ENCODE peak calls at places on chromosomes 3 and 15, in six cellular contexts. One of them, this sample, is unnamed.

GRCh38 chr3:126983653-126984390 is 907 bp downstream of the PLXNA1 start:
- DNase-seq in H9: peak; percentile 77
- DNase-seq in IMR-90: no peak
- DNase-seq in neuronal stem cell: peak; percentile 62
- DNase-seq in H1: peak; percentile 85
- DNase-seq in trophoblast cell: peak; percentile 40
- DNase-seq in this sample: peak; percentile 50

GRCh38 chr3:72312339-72312738 is 527.4 kb upstream of the PROK2 start:
- DNase-seq in H9: no peak
- DNase-seq in IMR-90: no peak
- DNase-seq in neuronal stem cell: no peak
- DNase-seq in H1: no peak
- DNase-seq in trophoblast cell: no peak
- DNase-seq in this sample: no peak

GRCh38 chr3:73379465-73379864 is 245.3 kb downstream of the PDZRN3 start:
- DNase-seq in H9: no peak
- DNase-seq in IMR-90: no peak
- DNase-seq in neuronal stem cell: no peak
- DNase-seq in H1: no peak
- DNase-seq in trophoblast cell: no peak
- DNase-seq in this sample: no peak

GRCh38 chr3:4888913-4889846 is 90.1 kb upstream of the BHLHE40 start:
- DNase-seq in H9: no peak
- DNase-seq in IMR-90: no peak
- DNase-seq in neuronal stem cell: no peak
- DNase-seq in H1: no peak
- DNase-seq in trophoblast cell: no peak
- DNase-seq in this sample: peak; percentile 24

GRCh38 chr3:24674261-24674660 is 179.6 kb upstream of the THRB start:
- DNase-seq in H9: no peak
- DNase-seq in IMR-90: no peak
- DNase-seq in neuronal stem cell: no peak
- DNase-seq in H1: no peak
- DNase-seq in trophoblast cell: no peak
- DNase-seq in this sample: no peak

GRCh38 chr3:195863121-195864061 is 45.0 kb downstream of the TNK2 start:
- DNase-seq in H9: peak; percentile 90
- DNase-seq in IMR-90: peak; percentile 89
- DNase-seq in neuronal stem cell: peak; percentile 62
- DNase-seq in H1: peak; percentile 92
- DNase-seq in trophoblast cell: peak; percentile 93
- DNase-seq in this sample: peak; percentile 87

GRCh38 chr3:194283218-194284006 is 67.7 kb downstream of the CPN2 start:
- DNase-seq in H9: peak; percentile 15
- DNase-seq in IMR-90: no peak
- DNase-seq in neuronal stem cell: no peak
- DNase-seq in H1: no peak
- DNase-seq in trophoblast cell: no peak
- DNase-seq in this sample: no peak

GRCh38 chr3:186340211-186340610 is 21.8 kb downstream of the DGKG start:
- DNase-seq in H9: no peak
- DNase-seq in IMR-90: no peak
- DNase-seq in neuronal stem cell: no peak
- DNase-seq in H1: no peak
- DNase-seq in trophoblast cell: no peak
- DNase-seq in this sample: no peak

GRCh38 chr3:52039846-52040245 is 16.5 kb downstream of the DUSP7 start:
- DNase-seq in H9: no peak
- DNase-seq in IMR-90: no peak
- DNase-seq in neuronal stem cell: no peak
- DNase-seq in H1: no peak
- DNase-seq in trophoblast cell: no peak
- DNase-seq in this sample: no peak

GRCh38 chr3:194374930-194375329 is 5.4 kb upstream of the LRRC15 start:
- DNase-seq in H9: no peak
- DNase-seq in IMR-90: no peak
- DNase-seq in neuronal stem cell: no peak
- DNase-seq in H1: no peak
- DNase-seq in trophoblast cell: no peak
- DNase-seq in this sample: no peak

GRCh38 chr3:52238761-52239701 is at the start of gene TWF2:
- DNase-seq in H9: peak; percentile 83
- DNase-seq in IMR-90: peak; percentile 78
- DNase-seq in neuronal stem cell: peak; percentile 82
- DNase-seq in H1: peak; percentile 87
- DNase-seq in trophoblast cell: peak; percentile 83
- DNase-seq in this sample: peak; percentile 79

GRCh38 chr15:41827290-41827879 is 507 bp upstream of the JMJD7 start:
- DNase-seq in H9: peak; percentile 68
- DNase-seq in IMR-90: no peak
- DNase-seq in neuronal stem cell: peak; percentile 24
- DNase-seq in H1: peak; percentile 80
- DNase-seq in trophoblast cell: peak; percentile 91
- DNase-seq in this sample: no peak

GRCh38 chr3:140834266-140835037 is 107.2 kb upstream of the SLC25A36 start:
- DNase-seq in H9: no peak
- DNase-seq in IMR-90: no peak
- DNase-seq in neuronal stem cell: no peak
- DNase-seq in H1: no peak
- DNase-seq in trophoblast cell: no peak
- DNase-seq in this sample: no peak

GRCh38 chr15:60582370-60583036 is 103.6 kb upstream of the ICE2 start:
- DNase-seq in H9: no peak
- DNase-seq in IMR-90: peak; percentile 54
- DNase-seq in neuronal stem cell: no peak
- DNase-seq in H1: no peak
- DNase-seq in trophoblast cell: peak; percentile 10
- DNase-seq in this sample: peak; percentile 37

GRCh38 chr15:98896802-98897732 is 110.5 kb downstream of the PGPEP1L start:
- DNase-seq in H9: no peak
- DNase-seq in IMR-90: peak; percentile 100
- DNase-seq in neuronal stem cell: no peak
- DNase-seq in H1: no peak
- DNase-seq in trophoblast cell: peak; percentile 97
- DNase-seq in this sample: peak; percentile 100

GRCh38 chr3:158768881-158769518 is 32.9 kb upstream of the MFSD1 start:
- DNase-seq in H9: no peak
- DNase-seq in IMR-90: peak; percentile 98
- DNase-seq in neuronal stem cell: no peak
- DNase-seq in H1: no peak
- DNase-seq in trophoblast cell: peak; percentile 77
- DNase-seq in this sample: peak; percentile 90

GRCh38 chr3:153137626-153138025 is 24.4 kb upstream of the RAP2B start:
- DNase-seq in H9: no peak
- DNase-seq in IMR-90: no peak
- DNase-seq in neuronal stem cell: no peak
- DNase-seq in H1: no peak
- DNase-seq in trophoblast cell: no peak
- DNase-seq in this sample: no peak

GRCh38 chr3:122246214-122246613 is 62.7 kb downstream of the CASR start:
- DNase-seq in H9: no peak
- DNase-seq in IMR-90: peak; percentile 20
- DNase-seq in neuronal stem cell: no peak
- DNase-seq in H1: no peak
- DNase-seq in trophoblast cell: no peak
- DNase-seq in this sample: peak; percentile 26

GRCh38 chr15:73328149-73328820 is 40.5 kb downstream of the HCN4 start:
- DNase-seq in H9: no peak
- DNase-seq in IMR-90: no peak
- DNase-seq in neuronal stem cell: no peak
- DNase-seq in H1: no peak
- DNase-seq in trophoblast cell: no peak
- DNase-seq in this sample: no peak

GRCh38 chr3:9887478-9887877 is 2.9 kb upstream of the JAGN1 start:
- DNase-seq in H9: no peak
- DNase-seq in IMR-90: no peak
- DNase-seq in neuronal stem cell: no peak
- DNase-seq in H1: no peak
- DNase-seq in trophoblast cell: no peak
- DNase-seq in this sample: no peak

GRCh38 chr15:76376816-76377215 is 40.2 kb downstream of the ISL2 start:
- DNase-seq in H9: no peak
- DNase-seq in IMR-90: peak; percentile 46
- DNase-seq in neuronal stem cell: no peak
- DNase-seq in H1: no peak
- DNase-seq in trophoblast cell: no peak
- DNase-seq in this sample: peak; percentile 22

GRCh38 chr3:31448035-31448881 is 84.5 kb upstream of the STT3B start:
- DNase-seq in H9: peak; percentile 74
- DNase-seq in IMR-90: peak; percentile 12
- DNase-seq in neuronal stem cell: no peak
- DNase-seq in H1: peak; percentile 61
- DNase-seq in trophoblast cell: peak; percentile 63
- DNase-seq in this sample: no peak

GRCh38 chr15:78633348-78633747 is 7.7 kb downstream of the CHRNB4 start:
- DNase-seq in H9: no peak
- DNase-seq in IMR-90: no peak
- DNase-seq in neuronal stem cell: no peak
- DNase-seq in H1: no peak
- DNase-seq in trophoblast cell: no peak
- DNase-seq in this sample: no peak

GRCh38 chr15:69854521-69855171 is 243.1 kb downstream of the TLE3 start:
- DNase-seq in H9: no peak
- DNase-seq in IMR-90: peak; percentile 94
- DNase-seq in neuronal stem cell: no peak
- DNase-seq in H1: no peak
- DNase-seq in trophoblast cell: peak; percentile 67
- DNase-seq in this sample: peak; percentile 93

GRCh38 chr3:15007681-15008141 is 57.4 kb downstream of the MRPS25 start:
- DNase-seq in H9: no peak
- DNase-seq in IMR-90: peak; percentile 97
- DNase-seq in neuronal stem cell: no peak
- DNase-seq in H1: no peak
- DNase-seq in trophoblast cell: peak; percentile 62
- DNase-seq in this sample: peak; percentile 26

GRCh38 chr15:26590673-26591072 is 182.2 kb downstream of the GABRB3 start:
- DNase-seq in H9: no peak
- DNase-seq in IMR-90: no peak
- DNase-seq in neuronal stem cell: no peak
- DNase-seq in H1: no peak
- DNase-seq in trophoblast cell: no peak
- DNase-seq in this sample: no peak

GRCh38 chr3:173823911-173824460 is 426.4 kb downstream of the NLGN1 start:
- DNase-seq in H9: no peak
- DNase-seq in IMR-90: peak; percentile 6
- DNase-seq in neuronal stem cell: no peak
- DNase-seq in H1: no peak
- DNase-seq in trophoblast cell: peak; percentile 37
- DNase-seq in this sample: no peak

GRCh38 chr15:88605507-88606436 is 15.4 kb upstream of the AEN start:
- DNase-seq in H9: peak; percentile 80
- DNase-seq in IMR-90: peak; percentile 29
- DNase-seq in neuronal stem cell: peak; percentile 80
- DNase-seq in H1: peak; percentile 91
- DNase-seq in trophoblast cell: peak; percentile 38
- DNase-seq in this sample: peak; percentile 54

GRCh38 chr3:174355505-174355904 is 503.6 kb upstream of the NAALADL2 start:
- DNase-seq in H9: no peak
- DNase-seq in IMR-90: peak; percentile 28
- DNase-seq in neuronal stem cell: peak; percentile 21
- DNase-seq in H1: no peak
- DNase-seq in trophoblast cell: peak; percentile 81
- DNase-seq in this sample: peak; percentile 28

GRCh38 chr3:31009881-31010280 is 115.4 kb upstream of the GADL1 start:
- DNase-seq in H9: no peak
- DNase-seq in IMR-90: no peak
- DNase-seq in neuronal stem cell: peak; percentile 79
- DNase-seq in H1: no peak
- DNase-seq in trophoblast cell: peak; percentile 69
- DNase-seq in this sample: no peak

GRCh38 chr15:57506422-57506821 is 85.3 kb upstream of the MYZAP start:
- DNase-seq in H9: peak; percentile 64
- DNase-seq in IMR-90: no peak
- DNase-seq in neuronal stem cell: no peak
- DNase-seq in H1: peak; percentile 66
- DNase-seq in trophoblast cell: no peak
- DNase-seq in this sample: no peak
- H3K4ac ChIP-seq in H9: no peak overlapping the region
- H3K4ac ChIP-seq in IMR-90: no peak overlapping the region
- H3K4ac ChIP-seq in neuronal stem cell: no peak overlapping the region
- H3K4ac ChIP-seq in H1: no peak overlapping the region
- H3K4ac ChIP-seq in trophoblast cell: no peak overlapping the region
- H3K4ac ChIP-seq in this sample: no peak overlapping the region

GRCh38 chr3:38346584-38347410 is at the start of gene XYLB:
- DNase-seq in H9: peak; percentile 78
- DNase-seq in IMR-90: peak; percentile 72
- DNase-seq in neuronal stem cell: peak; percentile 69
- DNase-seq in H1: peak; percentile 86
- DNase-seq in trophoblast cell: peak; percentile 87
- DNase-seq in this sample: peak; percentile 84
- H3K23ac ChIP-seq in H9: no peak within 1 kb of the TSS
- H3K23ac ChIP-seq in IMR-90: no peak within 1 kb of the TSS
- H3K23ac ChIP-seq in neuronal stem cell: peak within 1 kb of the TSS; percentile 97
- H3K23ac ChIP-seq in H1: no peak within 1 kb of the TSS
- H3K23ac ChIP-seq in trophoblast cell: no peak within 1 kb of the TSS
- H3K23ac ChIP-seq in this sample: no peak within 1 kb of the TSS

DNA sequence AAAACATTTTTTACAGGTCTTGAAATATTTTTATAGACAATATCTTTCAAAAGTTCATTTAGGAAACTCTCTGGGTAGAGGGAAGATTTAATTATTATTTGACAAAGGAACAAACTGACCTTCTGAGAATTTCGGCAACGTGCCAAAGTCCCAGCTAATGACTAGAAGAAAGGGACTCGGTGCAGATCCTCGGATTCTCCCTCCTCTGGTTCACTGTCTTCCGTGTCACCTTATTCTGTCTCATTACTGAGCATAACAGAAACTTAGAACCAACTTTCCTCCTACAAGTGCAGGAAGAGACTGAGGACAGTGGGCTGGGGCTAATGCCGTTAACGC is 339.1 kb downstream of the MECOM start:
- DNase-seq in H9: no peak
- DNase-seq in IMR-90: no peak
- DNase-seq in neuronal stem cell: no peak
- DNase-seq in H1: no peak
- DNase-seq in trophoblast cell: no peak
- DNase-seq in this sample: no peak
- H4K91ac ChIP-seq in H9: no peak overlapping the region
- H4K91ac ChIP-seq in IMR-90: no peak overlapping the region
- H4K91ac ChIP-seq in neuronal stem cell: no peak overlapping the region
- H4K91ac ChIP-seq in H1: no peak overlapping the region
- H4K91ac ChIP-seq in trophoblast cell: no peak overlapping the region
- H4K91ac ChIP-seq in this sample: no peak overlapping the region

DNA sequence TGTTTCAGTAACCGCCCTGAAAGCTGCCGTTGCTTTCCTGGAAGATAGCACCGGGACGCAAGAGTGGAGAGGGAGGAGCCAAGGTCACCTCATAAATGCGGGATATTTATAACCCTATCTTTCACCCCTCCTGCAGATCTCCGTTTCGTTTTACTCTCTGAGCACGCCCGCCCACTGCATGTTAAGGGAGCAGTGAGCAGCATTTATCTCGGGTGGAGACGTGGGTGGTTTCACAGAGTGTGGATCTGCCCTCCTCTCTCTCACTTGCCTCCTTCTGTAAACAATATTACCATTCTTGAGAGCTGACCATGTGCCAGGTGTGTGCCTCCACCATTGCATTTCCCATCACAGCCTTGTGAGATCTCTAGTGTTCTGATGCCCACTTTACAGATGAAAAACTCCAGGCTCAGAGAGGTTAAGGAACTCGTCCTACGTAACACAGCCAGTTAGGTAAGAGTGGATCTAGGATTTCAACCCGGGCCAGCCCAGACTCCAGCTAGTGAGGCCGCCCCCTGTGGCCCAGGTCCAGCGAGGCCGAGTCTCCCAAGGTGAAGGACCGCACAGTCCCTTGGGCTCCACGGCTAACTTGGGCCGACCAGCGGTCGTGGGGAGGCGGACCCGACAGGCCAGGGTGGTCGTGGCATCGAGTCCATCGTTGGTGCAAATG is 16.9 kb upstream of the SEMA4B start:
- DNase-seq in H9: peak; percentile 42
- DNase-seq in IMR-90: no peak
- DNase-seq in neuronal stem cell: no peak
- DNase-seq in H1: no peak
- DNase-seq in trophoblast cell: peak; percentile 88
- DNase-seq in this sample: peak; percentile 87
- H3K4ac ChIP-seq in H9: no peak overlapping the region
- H3K4ac ChIP-seq in IMR-90: peak overlapping the region; percentile 90
- H3K4ac ChIP-seq in neuronal stem cell: peak overlapping the region; percentile 97
- H3K4ac ChIP-seq in H1: no peak overlapping the region
- H3K4ac ChIP-seq in trophoblast cell: peak overlapping the region; percentile 27
- H3K4ac ChIP-seq in this sample: peak overlapping the region; percentile 52

This sample was measured in mesenchymal stem cell.